ENCODE peak calls at places on chromosomes 4 and X, in ten cellular contexts. Q is GM04504; R is WTC11; S is T follicular helper cell; L is AG09309; Y is Peyer's patch; G is left lung; P is activated CD8-positive, alpha-beta T cell treated with anti-CD3 and anti-CD28 coated beads for 36 hours; N is MG63; C is GM20000. H is an unnamed sample.

GRCh38 chr4:24248674-24249644 is 335.4 kb downstream of the DHX15 start:
- DNase-seq in G (no peak), Q (no peak), C (no peak), R (no peak), N (no peak), L (no peak), P (no peak), Y (no peak), S (no peak), H (no peak)

GRCh38 chr4:51958199-51958968 is 61.8 kb downstream of the LRRC66 start:
- DNase-seq in P (no peak), C (no peak), R (no peak), S (no peak), N (no peak), Q (no peak), L (no peak), G (no peak), Y (no peak), H (no peak)

GRCh38 chrX:40012800-40013682 is 84.7 kb downstream of the BCOR start:
- DNase-seq in P (peak; percentile 67), C (peak; percentile 61), Y (peak; percentile 44), N (peak; percentile 70), L (no peak), Q (no peak), S (no peak), G (peak; percentile 82), R (peak; percentile 35), H (no peak)

GRCh38 chrX:48957477-48957826 is at the start of gene OTUD5:
- DNase-seq in S (peak; percentile 68), G (peak; percentile 84), C (peak; percentile 87), P (peak; percentile 83), Y (peak; percentile 83), Q (no peak), N (peak; percentile 56), R (no peak), L (no peak), H (peak; percentile 58)

GRCh38 chrX:24148118-24148517 is 1.4 kb upstream of the ZFX start:
- DNase-seq in R (no peak), Y (no peak), C (no peak), Q (no peak), N (no peak), S (no peak), G (no peak), P (no peak), L (no peak), H (peak; percentile 52)

GRCh38 chr4:98517444-98518021 is 140.9 kb downstream of the TSPAN5 start:
- DNase-seq in R (no peak), L (no peak), G (no peak), S (no peak), Y (no peak), P (no peak), C (no peak), Q (no peak), N (no peak), H (no peak)

GRCh38 chr4:62531250-62531649 is 1331.1 kb downstream of the ADGRL3 start:
- DNase-seq in S (no peak), G (no peak), C (no peak), Y (no peak), Q (no peak), L (no peak), P (no peak), N (no peak), R (peak; percentile 11), H (no peak)

GRCh38 chr4:113757486-113757885 is 4.1 kb downstream of the CAMK2D start:
- DNase-seq in S (no peak), G (no peak), C (no peak), N (no peak), L (no peak), Y (no peak), P (no peak), Q (no peak), R (no peak), H (no peak)

GRCh38 chr4:5747746-5748365 is 36.9 kb downstream of the EVC start:
- DNase-seq in G (no peak), C (no peak), P (no peak), R (no peak), Q (peak; percentile 96), S (no peak), Y (no peak), L (peak; percentile 95), N (no peak), H (no peak)

GRCh38 chr4:81470456-81471327 is 1.0 kb downstream of the RASGEF1B start:
- DNase-seq in L (no peak), C (peak; percentile 19), S (peak; percentile 10), Y (peak; percentile 71), P (peak; percentile 67), Q (no peak), G (peak; percentile 77), N (no peak), R (peak; percentile 29), H (no peak)

GRCh38 chr4:136742330-136742729 is 790.0 kb downstream of the PCDH18 start:
- DNase-seq in Y (no peak), R (no peak), G (no peak), Q (no peak), C (no peak), N (no peak), S (no peak), L (no peak), P (no peak), H (no peak)

GRCh38 chr4:40710484-40711269 is 39.1 kb upstream of the NSUN7 start:
- DNase-seq in R (no peak), P (no peak), G (no peak), C (no peak), N (no peak), L (no peak), Y (no peak), Q (no peak), S (no peak), H (no peak)

GRCh38 chr4:143513314-143514211 is at the start of gene SMARCA5:
- DNase-seq in L (peak; percentile 91), S (peak; percentile 93), N (peak; percentile 92), Q (peak; percentile 97), P (peak; percentile 97), Y (peak; percentile 95), R (peak; percentile 96), G (peak; percentile 96), C (peak; percentile 94), H (peak; percentile 96)

GRCh38 chr4:68271851-68272756 is 26.6 kb upstream of the TMPRSS11B start:
- DNase-seq in Q (peak; percentile 19), L (peak; percentile 37), C (peak; percentile 43), S (no peak), Y (no peak), R (peak; percentile 32), P (peak; percentile 11), N (peak; percentile 1), G (no peak), H (no peak)

GRCh38 chr4:145870155-145871020 is 68.2 kb downstream of the ZNF827 start:
- DNase-seq in G (no peak), N (no peak), C (no peak), P (no peak), Y (no peak), R (no peak), S (no peak), L (no peak), Q (no peak), H (no peak)

GRCh38 chr4:8076023-8076422 is 82.6 kb downstream of the ABLIM2 start:
- DNase-seq in Q (no peak), G (peak; percentile 51), N (no peak), L (no peak), P (no peak), C (no peak), S (no peak), Y (no peak), R (no peak), H (no peak)

GRCh38 chr4:88516746-88517145 is 6.8 kb downstream of the PYURF start:
- DNase-seq in Q (no peak), R (no peak), C (no peak), L (no peak), S (no peak), G (no peak), Y (no peak), P (no peak), N (no peak), H (no peak)

GRCh38 chr4:158667651-158668198 is 4.0 kb downstream of the C4orf46 start:
- DNase-seq in N (peak; percentile 76), P (peak; percentile 30), L (no peak), S (no peak), G (no peak), Y (no peak), C (peak; percentile 36), R (peak; percentile 33), Q (no peak), H (no peak)

GRCh38 chr4:109803924-109804571 is 2.2 kb upstream of the CFI start:
- DNase-seq in N (no peak), Y (no peak), R (peak; percentile 18), P (peak; percentile 34), Q (peak; percentile 23), G (no peak), S (peak; percentile 3), L (peak; percentile 4), C (peak; percentile 37), H (no peak)

GRCh38 chr4:59060895-59061294 is 1950.7 kb upstream of the IGFBP7 start:
- DNase-seq in Q (no peak), L (no peak), N (no peak), C (no peak), P (no peak), R (no peak), S (no peak), G (no peak), Y (no peak), H (no peak)

GRCh38 chr4:40515398-40516293 is 114.0 kb downstream of the RBM47 start:
- DNase-seq in L (no peak), R (no peak), C (peak; percentile 78), P (peak; percentile 54), Y (peak; percentile 47), Q (no peak), G (no peak), S (no peak), N (no peak), H (no peak)

GRCh38 chr4:72701987-72702819 is 133.2 kb upstream of the ADAMTS3 start:
- DNase-seq in R (peak; percentile 13), G (no peak), Q (peak; percentile 20), P (peak; percentile 56), N (no peak), L (peak; percentile 21), S (peak; percentile 6), C (peak; percentile 30), Y (no peak), H (no peak)

GRCh38 chrX:136880003-136880451 is 498 bp downstream of the RBMX start:
- DNase-seq in C (peak; percentile 5), R (no peak), G (no peak), S (peak; percentile 6), P (peak; percentile 37), L (no peak), N (peak; percentile 5), Y (no peak), Q (no peak), H (peak; percentile 17)

GRCh38 chr4:118086334-118086733 is 52.0 kb downstream of the NDST3 start:
- DNase-seq in L (peak; percentile 31), C (no peak), Y (no peak), S (no peak), R (no peak), G (no peak), N (peak; percentile 67), Q (peak; percentile 5), P (peak; percentile 77), H (no peak)

GRCh38 chr4:55172694-55173287 is 47.4 kb upstream of the KDR start:
- DNase-seq in G (no peak), C (no peak), N (peak; percentile 18), Q (no peak), S (no peak), R (no peak), Y (no peak), P (no peak), L (no peak), H (no peak)

GRCh38 chr4:81913427-81913878 is 441.7 kb upstream of the RASGEF1B start:
- DNase-seq in R (peak; percentile 79), Y (peak; percentile 37), N (peak; percentile 12), C (peak; percentile 54), Q (peak; percentile 0), P (peak; percentile 74), S (peak; percentile 26), L (no peak), G (peak; percentile 56), H (peak; percentile 34)

GRCh38 chrX:40543661-40544328 is 37.0 kb upstream of the ATP6AP2 start:
- DNase-seq in L (no peak), Q (peak; percentile 11), P (no peak), G (no peak), N (no peak), Y (no peak), C (peak; percentile 11), R (no peak), S (no peak), H (no peak)

GRCh38 chr4:41525129-41525528 is 12.8 kb upstream of the LIMCH1 start:
- DNase-seq in Q (no peak), C (no peak), N (no peak), L (no peak), S (no peak), Y (no peak), R (no peak), P (no peak), G (no peak), H (no peak)

H was measured in T-helper 1 cell.